ENCODE peak calls at places on chromosomes 6 and 20, in eight cellular contexts. K is NCI-H345, U is GM12865, T is NCI-H1105, B is H54, M is NCI-H82, Q is epithelial cell of esophagus, E is iPS-NIHi11. W is an unnamed sample.

GRCh38 chr6:4358414-4359107 is 223.2 kb upstream of the ECI2 start:
- DNase-seq in K (no peak), Q (peak), B (peak), E (peak), M (no peak), U (no peak), T (no peak), W (no peak)

GRCh38 chr20:2748551-2749342 is 51.7 kb downstream of the CPXM1 start:
- DNase-seq in B (no peak), Q (no peak), K (no peak), E (peak), T (no peak), U (no peak), M (no peak), W (no peak)

GRCh38 chr6:92701425-92702096 is 717.8 kb downstream of the EPHA7 start:
- DNase-seq in M (no peak), B (no peak), U (no peak), T (no peak), K (no peak), E (no peak), Q (no peak), W (no peak)

GRCh38 chr20:50569864-50570836 is 60.0 kb downstream of the PTPN1 start:
- DNase-seq in K (no peak), M (peak), U (peak), B (no peak), Q (no peak), E (peak), T (no peak), W (peak)

GRCh38 chr6:27865952-27866369 is 46.2 kb downstream of the OR2B2 start:
- DNase-seq in K (peak), M (peak), U (peak), Q (peak), E (no peak), T (peak), B (no peak), W (peak)

GRCh38 chr6:110039996-110040383 is 61.9 kb downstream of the GPR6 start:
- DNase-seq in T (peak), U (peak), M (peak), K (peak), Q (peak), B (no peak), E (peak), W (peak)

GRCh38 chr6:52575490-52575868 is 1.4 kb downstream of the TRAM2 start:
- DNase-seq in K (no peak), Q (no peak), T (no peak), E (no peak), B (no peak), M (no peak), U (no peak), W (no peak)

GRCh38 chr6:42368156-42368555 is 83.6 kb downstream of the TRERF1 start:
- DNase-seq in M (no peak), Q (no peak), U (peak), E (no peak), K (no peak), B (no peak), T (no peak), W (no peak)

GRCh38 chr6:56245903-56246351 is 1.5 kb downstream of the COL21A1 start:
- DNase-seq in M (peak), U (no peak), E (no peak), B (no peak), K (no peak), T (no peak), Q (no peak), W (no peak)

GRCh38 chr6:81751388-81752083 is 945 bp downstream of the TENT5A start:
- DNase-seq in T (peak), U (no peak), K (peak), M (peak), E (peak), B (peak), Q (peak), W (no peak)

GRCh38 chr6:53581161-53581560 is 36.3 kb upstream of the GCLC start:
- DNase-seq in T (no peak), E (no peak), Q (peak), U (no peak), K (no peak), B (peak), M (peak), W (no peak)

GRCh38 chr6:165769401-165769800 is 106.4 kb upstream of the PDE10A start:
- DNase-seq in U (no peak), E (no peak), M (no peak), Q (no peak), T (no peak), K (no peak), B (no peak), W (no peak)

GRCh38 chr6:47698342-47698787 is at the start of gene ADGRF4:
- DNase-seq in U (peak), E (no peak), K (no peak), B (peak), M (no peak), Q (peak), T (no peak), W (no peak)

GRCh38 chr6:19558934-19559333 is 278.2 kb upstream of the ID4 start:
- DNase-seq in E (no peak), K (no peak), Q (no peak), B (no peak), U (no peak), M (no peak), T (no peak), W (no peak)

GRCh38 chr20:34088305-34088870 is 23.7 kb downstream of the EIF2S2 start:
- DNase-seq in U (no peak), E (no peak), Q (no peak), K (no peak), T (no peak), M (no peak), B (no peak), W (no peak)

GRCh38 chr6:166724576-166724975 is 97.5 kb upstream of the RPS6KA2 start:
- DNase-seq in T (no peak), K (no peak), B (no peak), M (no peak), U (no peak), Q (peak), E (no peak), W (no peak)

GRCh38 chr6:168615837-168616236 is 174.9 kb downstream of the SMOC2 start:
- DNase-seq in E (no peak), M (no peak), U (no peak), T (no peak), K (no peak), B (no peak), Q (no peak), W (no peak)

GRCh38 chr6:14549871-14550270 is 432.3 kb downstream of the CD83 start:
- DNase-seq in K (no peak), M (no peak), E (no peak), T (no peak), Q (no peak), U (no peak), B (no peak), W (peak)

GRCh38 chr20:9506964-9507369 is 7.4 kb upstream of the LAMP5 start:
- DNase-seq in K (no peak), U (no peak), B (no peak), E (peak), Q (no peak), M (no peak), T (no peak), W (no peak)

GRCh38 chr6:80638222-80639055 is 532.0 kb downstream of the BCKDHB start:
- DNase-seq in B (peak), T (no peak), U (peak), E (peak), M (peak), K (peak), Q (peak), W (no peak)